ENCODE peak calls at places on chromosomes 16 and 17, in four cellular contexts. Q, V, R and C are unnamed samples.

GRCh38 chr17:44905006-44906000 is 6.1 kb upstream of the EFTUD2 start:
- DNase-seq in V (peak; percentile 31), R (no peak), Q (no peak), C (no peak)

GRCh38 chr17:42289863-42290165 is 1.5 kb downstream of the STAT5A start:
- DNase-seq in V (no peak), R (no peak), Q (no peak), C (no peak)

GRCh38 chr16:7313170-7313569 is 19.5 kb upstream of the RBFOX1 start:
- DNase-seq in R (no peak), Q (peak; percentile 50), V (no peak), C (no peak)

GRCh38 chr17:67281736-67282135 is 36.7 kb upstream of the HELZ start:
- DNase-seq in V (no peak), Q (no peak), R (no peak), C (no peak)

GRCh38 chr17:45098081-45098868 is 34.0 kb downstream of the PLCD3 start:
- DNase-seq in R (no peak), Q (no peak), V (no peak), C (no peak)

GRCh38 chr16:84044108-84044488 is 1.5 kb upstream of the SLC38A8 start:
- DNase-seq in Q (peak; percentile 52), V (peak; percentile 21), R (no peak), C (no peak)

GRCh38 chr16:70162041-70162451 is 11.5 kb upstream of the CLEC18C start:
- DNase-seq in R (no peak), Q (no peak), V (peak; percentile 62), C (peak; percentile 88)

GRCh38 chr17:68011199-68011665 is 15.0 kb upstream of the C17orf58 start:
- DNase-seq in Q (peak; percentile 66), V (no peak), R (no peak), C (peak; percentile 42)

GRCh38 chr16:11098601-11099377 is 154.4 kb downstream of the CLEC16A start:
- DNase-seq in R (no peak), Q (no peak), V (no peak), C (no peak)

GRCh38 chr16:85969591-85969990 is 70.6 kb downstream of the IRF8 start:
- DNase-seq in R (no peak), V (no peak), Q (peak; percentile 29), C (no peak)

GRCh38 chr16:30787613-30788378 is 791 bp upstream of the ZNF629 start:
- DNase-seq in R (no peak), V (no peak), Q (no peak), C (no peak)

GRCh38 chr17:47621293-47622178 is 28.2 kb upstream of the KPNB1 start:
- DNase-seq in V (peak; percentile 87), R (peak; percentile 8), Q (peak; percentile 30), C (peak; percentile 83)

GRCh38 chr17:59845595-59846390 is 47.0 kb downstream of the TUBD1 start:
- DNase-seq in R (peak; percentile 67), V (peak; percentile 94), Q (no peak), C (peak; percentile 53)

GRCh38 chr17:28747046-28747691 is 3.4 kb downstream of the TRAF4 start:
- DNase-seq in R (peak; percentile 89), Q (no peak), V (no peak), C (no peak)

GRCh38 chr17:58121925-58122324 is 26.3 kb upstream of the OR4D1 start:
- DNase-seq in V (peak; percentile 29), Q (peak; percentile 54), R (no peak), C (peak; percentile 16)

GRCh38 chr17:14427914-14428639 is 127.2 kb downstream of the HS3ST3B1 start:
- DNase-seq in R (no peak), V (no peak), Q (no peak), C (no peak)

GRCh38 chr16:89826531-89827382 is 1.5 kb upstream of the SPIRE2 start:
- DNase-seq in V (no peak), R (no peak), Q (no peak), C (no peak)

GRCh38 chr17:17514361-17514992 is 18.3 kb upstream of the RASD1 start:
- DNase-seq in V (no peak), Q (no peak), R (no peak), C (no peak)

DNA sequence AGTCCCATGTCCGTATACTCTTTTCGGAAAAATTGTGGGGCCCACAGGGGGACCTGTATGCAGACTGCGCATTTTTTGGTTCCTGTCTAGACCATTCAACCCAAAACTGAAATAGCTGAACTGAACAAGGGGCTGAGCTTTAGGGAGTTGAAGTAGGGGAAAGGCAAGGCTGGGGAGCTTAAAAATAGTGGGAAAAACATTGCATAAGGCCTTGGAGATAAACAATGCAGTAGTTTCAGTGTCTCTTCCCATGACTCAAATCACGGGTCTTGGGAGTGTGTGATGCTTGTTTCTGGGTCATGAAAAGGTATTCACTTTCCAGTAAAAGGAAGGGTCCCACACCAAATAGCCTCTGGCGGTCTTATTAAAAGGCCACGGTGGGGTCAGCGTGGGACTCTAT is 402.8 kb upstream of the SALL1 start:
- DNase-seq in Q (no peak), R (no peak), V (no peak), C (peak; percentile 49)
- TF ChIP-seq CTCF in Q (no peak), R (no peak), V (no peak), C (no peak)

DNA sequence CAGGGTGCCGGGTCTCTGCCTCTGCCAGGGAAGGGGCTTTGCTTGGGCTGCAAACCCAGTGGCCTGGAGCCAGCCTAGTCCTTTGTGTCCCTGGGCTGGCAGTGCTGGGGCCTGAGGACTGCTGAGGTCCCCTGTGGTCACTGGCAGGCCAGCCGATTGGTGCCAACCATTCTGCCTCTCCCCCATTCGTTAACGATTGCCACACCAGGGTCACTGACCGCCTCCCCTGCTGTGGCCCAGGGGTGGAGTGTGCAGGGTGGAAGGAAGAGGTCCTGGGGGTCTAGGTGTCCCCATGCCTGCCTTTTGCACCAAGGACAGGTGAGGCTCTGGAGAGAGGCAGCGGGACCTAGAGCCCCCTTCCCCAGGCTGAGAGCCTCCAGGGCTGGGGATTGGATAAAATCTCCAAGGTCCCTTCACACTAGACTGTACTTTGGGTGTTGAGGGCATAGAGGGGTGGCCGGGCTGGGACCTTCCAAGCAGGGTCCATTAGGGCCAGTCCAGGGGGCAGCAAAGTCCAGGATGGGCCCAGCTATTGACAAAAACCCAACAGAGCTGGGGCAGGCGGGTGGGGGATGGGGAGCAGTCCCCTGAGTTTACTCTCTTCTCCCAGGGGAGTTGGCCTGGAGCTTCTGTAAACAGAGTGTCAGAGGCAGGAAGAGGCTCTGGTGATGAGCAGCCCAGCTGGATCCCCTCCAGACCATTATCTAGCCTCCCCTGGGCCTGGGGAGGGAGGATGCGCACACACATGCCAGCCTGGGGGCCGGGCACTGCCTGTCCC is 1.1 kb downstream of the VASN start:
- DNase-seq in R (no peak), Q (peak; percentile 47), V (peak; percentile 90), C (peak; percentile 86)
- H3K4me3 ChIP-seq in R (peak overlapping the region; percentile 72), Q (peak overlapping the region; percentile 65), V (peak overlapping the region; percentile 99), C (peak overlapping the region; percentile 95)

DNA sequence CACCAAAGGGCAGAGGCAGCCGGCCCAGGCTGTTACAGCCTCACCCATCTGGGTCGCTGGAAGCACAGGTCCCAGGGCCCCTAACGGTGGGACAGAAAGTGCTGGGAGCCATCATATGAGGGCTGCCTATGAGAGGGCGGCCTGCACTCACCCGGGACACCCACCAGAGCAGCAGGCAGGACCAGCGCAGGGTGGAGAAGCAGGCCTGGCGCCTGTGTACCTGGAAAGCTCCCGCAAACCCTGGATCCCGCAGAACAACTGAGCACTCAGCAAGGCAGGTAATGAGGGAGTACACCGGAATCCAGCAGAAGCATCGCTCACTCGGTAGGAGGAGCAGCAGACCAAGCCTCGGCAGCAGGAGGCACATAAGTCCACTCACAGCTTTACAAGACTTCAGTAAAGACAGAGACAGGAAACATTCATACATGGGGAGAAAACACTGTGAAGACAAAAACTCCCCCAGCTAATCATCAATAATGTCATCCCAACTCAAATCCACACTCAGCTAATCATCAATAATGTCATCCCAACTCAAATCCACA is 31.5 kb upstream of the C16orf95 start:
- DNase-seq in Q (no peak), V (no peak), R (no peak), C (no peak)
- TF ChIP-seq CTCF in Q (no peak), V (no peak), R (no peak), C (no peak)

GRCh38 chr17:79792371-79792871 is 4.5 kb downstream of the CBX8 start:
- DNase-seq in R (no peak), Q (no peak), V (no peak), C (no peak)

GRCh38 chr17:79794659-79795511 is 2.0 kb downstream of the CBX8 start:
- DNase-seq in V (no peak), Q (peak; percentile 24), R (no peak), C (no peak)

GRCh38 chr17:79791354-79792123 is 5.3 kb downstream of the CBX8 start:
- DNase-seq in R (no peak), Q (peak; percentile 81), V (no peak), C (no peak)

GRCh38 chr17:79793924-79794304 is 3.0 kb downstream of the CBX8 start:
- DNase-seq in R (no peak), V (no peak), Q (peak; percentile 79), C (peak; percentile 72)

DNA sequence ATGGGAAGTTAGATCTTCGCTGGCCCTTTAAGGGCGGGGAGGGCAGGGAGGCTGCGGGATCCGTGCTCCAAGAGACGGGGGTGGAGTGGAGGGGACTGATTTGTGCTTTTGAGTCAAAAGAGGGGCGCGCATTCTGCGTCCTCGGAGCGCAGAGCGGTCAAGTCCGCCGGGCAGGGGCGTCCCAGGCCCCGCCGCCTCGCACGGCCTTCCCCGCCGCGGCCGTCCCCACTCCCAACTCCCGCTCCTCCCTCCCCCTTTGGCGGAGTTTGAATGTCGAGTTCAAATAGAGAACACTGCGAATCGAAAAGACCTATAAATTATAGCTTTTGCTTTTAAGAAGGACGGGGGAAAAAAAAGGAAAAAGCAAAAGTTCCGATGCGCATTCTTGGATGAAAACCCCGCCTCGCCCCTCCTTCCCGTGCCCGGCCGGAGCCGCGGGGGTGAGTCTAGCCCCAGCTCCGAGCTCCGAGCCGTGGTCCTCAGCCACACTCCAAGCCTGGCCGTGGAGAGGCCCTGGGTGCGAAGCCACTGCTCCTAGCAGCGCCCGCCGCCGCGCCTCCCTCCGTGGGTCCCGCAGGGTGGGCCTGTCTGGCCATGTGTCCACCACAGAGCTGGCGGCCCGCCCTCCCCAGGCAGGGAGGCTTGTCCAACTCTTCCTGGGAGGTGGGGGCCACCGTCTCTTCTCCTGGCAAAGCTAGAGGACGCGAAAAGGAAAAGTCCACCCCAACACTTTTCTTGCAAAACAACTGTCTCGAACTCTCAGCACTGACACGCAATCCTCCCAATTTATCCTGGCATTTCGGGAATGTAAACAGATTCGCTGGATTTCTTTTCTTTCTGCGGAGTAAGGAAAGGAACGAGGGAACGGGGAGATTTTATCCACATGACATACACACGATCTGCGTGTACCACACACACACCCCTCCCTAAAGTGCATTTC is 3.6 kb downstream of the CBX8 start:
- DNase-seq in Q (peak; percentile 68), R (no peak), V (peak; percentile 96), C (peak; percentile 67)
- H3K4me3 ChIP-seq in Q (peak overlapping the region; percentile 5), R (no peak overlapping the region), V (peak overlapping the region; percentile 61), C (peak overlapping the region; percentile 45)

DNA sequence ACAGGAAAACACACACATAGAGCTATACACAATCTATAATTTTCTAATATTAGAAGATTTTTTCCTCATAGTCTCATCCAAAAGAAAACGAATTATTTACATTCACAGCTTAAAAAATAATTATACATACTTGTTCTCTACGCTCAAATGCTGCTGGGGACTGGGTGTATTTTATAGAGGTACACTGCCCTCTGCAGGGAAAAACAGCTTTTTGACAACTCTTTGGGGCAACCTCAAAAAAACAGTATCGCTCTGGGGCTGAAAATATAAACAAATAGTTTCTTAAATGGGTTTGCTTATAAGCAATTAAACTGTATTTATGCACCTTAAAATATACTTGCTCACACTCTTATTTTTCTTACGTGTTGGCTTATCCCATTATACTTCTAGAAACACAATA is 261.8 kb upstream of the PSMD7 start:
- DNase-seq in Q (peak; percentile 66), R (no peak), V (peak; percentile 26), C (peak; percentile 17)
- TF ChIP-seq CTCF in Q (peak; percentile 82), R (no peak), V (peak; percentile 55), C (peak; percentile 42)

GRCh38 chr17:37844158-37844976 is 79.8 kb upstream of the TBC1D3K start:
- DNase-seq in V (peak; percentile 53), R (peak; percentile 30), Q (peak; percentile 85), C (peak; percentile 44)
- H3K4me3 ChIP-seq in V (peak overlapping the region; percentile 30), R (no peak overlapping the region), Q (peak overlapping the region; percentile 39), C (no peak overlapping the region)